ENCODE peak calls at places on chromosomes 5 and 9, in five cellular contexts. One of them, this sample, is unnamed.

GRCh38 chr5:37495210-37495609 is 116.1 kb downstream of the WDR70 start:
- DNase-seq in trophoblast cell: no peak
- DNase-seq in neuronal stem cell: no peak
- DNase-seq in H9: no peak
- DNase-seq in H1: no peak
- DNase-seq in this sample: peak

GRCh38 chr9:76441551-76442322 is 17.2 kb upstream of the GCNT1 start:
- DNase-seq in H9: no peak
- DNase-seq in H1: no peak
- DNase-seq in trophoblast cell: no peak
- DNase-seq in neuronal stem cell: no peak
- DNase-seq in this sample: peak

GRCh38 chr5:72065751-72066255 is 41.5 kb upstream of the MAP1B start:
- DNase-seq in trophoblast cell: no peak
- DNase-seq in H9: peak
- DNase-seq in H1: peak
- DNase-seq in neuronal stem cell: peak
- DNase-seq in this sample: peak

GRCh38 chr5:125175348-125176004 is 429.0 kb upstream of the ZNF608 start:
- DNase-seq in neuronal stem cell: no peak
- DNase-seq in H1: no peak
- DNase-seq in trophoblast cell: no peak
- DNase-seq in H9: no peak
- DNase-seq in this sample: no peak

GRCh38 chr5:31270396-31270795 is 76.9 kb downstream of the CDH6 start:
- DNase-seq in neuronal stem cell: peak
- DNase-seq in H9: no peak
- DNase-seq in trophoblast cell: no peak
- DNase-seq in H1: no peak
- DNase-seq in this sample: no peak

GRCh38 chr5:98923961-98924360 is 4.8 kb downstream of the CHD1 start:
- DNase-seq in neuronal stem cell: no peak
- DNase-seq in H1: no peak
- DNase-seq in H9: no peak
- DNase-seq in trophoblast cell: no peak
- DNase-seq in this sample: no peak

GRCh38 chr9:136445799-136446198 is 6.2 kb upstream of the INPP5E start:
- DNase-seq in trophoblast cell: no peak
- DNase-seq in H9: no peak
- DNase-seq in neuronal stem cell: no peak
- DNase-seq in H1: no peak
- DNase-seq in this sample: no peak

GRCh38 chr9:135468866-135469521 is 10.6 kb upstream of the PPP1R26 start:
- DNase-seq in trophoblast cell: no peak
- DNase-seq in neuronal stem cell: no peak
- DNase-seq in H1: no peak
- DNase-seq in H9: no peak
- DNase-seq in this sample: peak

GRCh38 chr9:99722852-99723251 is 98.8 kb upstream of the NR4A3 start:
- DNase-seq in neuronal stem cell: no peak
- DNase-seq in H1: no peak
- DNase-seq in trophoblast cell: no peak
- DNase-seq in H9: no peak
- DNase-seq in this sample: no peak

GRCh38 chr9:74496819-74497749 is at the start of gene RORB:
- DNase-seq in H9: peak
- DNase-seq in trophoblast cell: peak
- DNase-seq in neuronal stem cell: peak
- DNase-seq in H1: no peak
- DNase-seq in this sample: peak

GRCh38 chr5:148966348-148966747 is 96.5 kb downstream of the SH3TC2 start:
- DNase-seq in trophoblast cell: peak
- DNase-seq in neuronal stem cell: no peak
- DNase-seq in H9: no peak
- DNase-seq in H1: no peak
- DNase-seq in this sample: no peak

GRCh38 chr5:32168460-32169033 is 5.6 kb downstream of the GOLPH3 start:
- DNase-seq in H1: no peak
- DNase-seq in neuronal stem cell: no peak
- DNase-seq in trophoblast cell: no peak
- DNase-seq in H9: no peak
- DNase-seq in this sample: no peak

GRCh38 chr5:10562202-10563131 is 1.4 kb upstream of the ANKRD33B start:
- DNase-seq in trophoblast cell: no peak
- DNase-seq in H1: no peak
- DNase-seq in neuronal stem cell: no peak
- DNase-seq in H9: no peak
- DNase-seq in this sample: peak

GRCh38 chr5:154850255-154851062 is at the start of gene FAXDC2:
- DNase-seq in trophoblast cell: no peak
- DNase-seq in neuronal stem cell: peak
- DNase-seq in H9: peak
- DNase-seq in H1: no peak
- DNase-seq in this sample: peak

GRCh38 chr9:126117631-126118030 is 209.0 kb upstream of the MVB12B start:
- DNase-seq in neuronal stem cell: no peak
- DNase-seq in H9: peak
- DNase-seq in H1: no peak
- DNase-seq in trophoblast cell: no peak
- DNase-seq in this sample: no peak

GRCh38 chr5:93583799-93584530 is 943 bp downstream of the NR2F1 start:
- DNase-seq in trophoblast cell: peak
- DNase-seq in H1: no peak
- DNase-seq in H9: no peak
- DNase-seq in neuronal stem cell: no peak
- DNase-seq in this sample: peak

GRCh38 chr9:129665008-129665771 is at the start of gene PRRX2:
- DNase-seq in neuronal stem cell: peak
- DNase-seq in trophoblast cell: no peak
- DNase-seq in H1: no peak
- DNase-seq in H9: no peak
- DNase-seq in this sample: peak
- H3K4me2 ChIP-seq in neuronal stem cell: peak
- H3K4me2 ChIP-seq in trophoblast cell: peak
- H3K4me2 ChIP-seq in H1: peak
- H3K4me2 ChIP-seq in H9: peak
- H3K4me2 ChIP-seq in this sample: peak

DNA sequence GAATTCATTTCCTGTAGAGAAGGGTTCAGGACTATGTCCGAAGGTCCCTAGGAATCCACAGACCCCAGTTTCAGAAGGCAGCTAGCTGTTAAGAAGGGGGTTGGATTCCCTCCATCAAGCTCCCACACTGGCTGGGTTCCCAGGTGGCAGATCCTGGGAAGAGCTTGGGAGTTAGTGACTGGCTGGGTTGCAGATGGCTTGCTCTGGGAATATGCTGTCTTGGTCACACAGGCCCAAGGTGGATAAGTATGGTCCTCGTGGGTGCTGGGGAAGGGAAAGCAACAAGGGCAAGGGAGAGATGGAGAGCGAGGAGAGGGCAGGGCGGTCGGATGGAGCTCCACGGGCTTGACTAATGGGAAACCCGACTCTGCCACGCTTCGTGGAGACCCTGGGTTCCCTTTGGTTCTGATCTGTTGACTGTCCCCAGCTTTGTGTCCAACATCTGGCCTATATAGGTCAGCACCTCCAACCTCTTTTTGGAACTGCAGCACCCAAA is 17.4 kb downstream of the SH3PXD2B start:
- DNase-seq in H9: no peak
- DNase-seq in H1: no peak
- DNase-seq in neuronal stem cell: no peak
- DNase-seq in trophoblast cell: no peak
- DNase-seq in this sample: no peak
- H2BK12ac ChIP-seq in H9: no peak
- H2BK12ac ChIP-seq in H1: no peak
- H2BK12ac ChIP-seq in neuronal stem cell: no peak
- H2BK12ac ChIP-seq in trophoblast cell: no peak
- H2BK12ac ChIP-seq in this sample: peak

DNA sequence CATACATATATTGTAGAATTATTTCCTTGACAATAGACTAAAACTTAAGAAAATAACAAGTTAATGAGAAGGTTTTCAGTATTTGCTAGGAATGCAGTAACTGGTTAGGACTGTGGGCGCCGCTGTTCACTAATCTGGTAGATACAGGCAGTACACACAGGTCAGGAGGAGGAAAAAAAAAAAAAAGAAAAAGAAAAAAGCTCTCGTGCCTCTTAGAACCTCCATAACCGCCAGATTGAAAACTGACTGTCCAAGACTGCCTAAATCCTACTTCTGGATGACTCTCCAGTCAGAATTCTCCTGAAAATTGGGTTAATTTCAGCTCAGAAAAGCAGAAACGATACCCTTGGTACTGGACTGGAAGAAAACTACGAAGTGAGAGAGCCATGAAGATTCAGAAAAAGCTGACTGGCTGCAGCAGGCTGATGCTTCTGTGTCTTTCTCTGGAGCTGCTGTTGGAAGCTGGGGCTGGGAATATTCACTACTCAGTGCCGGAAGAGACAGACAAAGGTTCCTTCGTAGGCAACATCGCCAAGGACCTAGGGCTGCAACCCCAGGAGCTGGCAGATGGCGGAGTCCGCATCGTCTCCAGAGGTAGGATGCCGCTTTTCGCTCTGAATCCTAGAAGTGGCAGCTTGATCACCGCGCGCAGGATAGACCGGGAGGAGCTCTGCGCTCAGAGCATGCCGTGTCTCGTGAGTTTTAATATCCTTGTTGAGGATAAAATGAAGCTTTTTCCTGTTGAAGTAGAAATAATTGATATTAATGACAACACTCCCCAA is at the start of gene PCDHGA1:
- DNase-seq in trophoblast cell: no peak
- DNase-seq in H1: no peak
- DNase-seq in H9: no peak
- DNase-seq in neuronal stem cell: no peak
- DNase-seq in this sample: no peak
- H3K4me2 ChIP-seq in trophoblast cell: no peak
- H3K4me2 ChIP-seq in H1: no peak
- H3K4me2 ChIP-seq in H9: no peak
- H3K4me2 ChIP-seq in neuronal stem cell: no peak
- H3K4me2 ChIP-seq in this sample: no peak

GRCh38 chr5:141420855-141421488 is at the start of gene PCDHGA11:
- DNase-seq in H1: no peak
- DNase-seq in neuronal stem cell: no peak
- DNase-seq in trophoblast cell: peak
- DNase-seq in H9: peak
- DNase-seq in this sample: peak
- H2BK12ac ChIP-seq in H1: no peak
- H2BK12ac ChIP-seq in neuronal stem cell: no peak
- H2BK12ac ChIP-seq in trophoblast cell: no peak
- H2BK12ac ChIP-seq in H9: no peak
- H2BK12ac ChIP-seq in this sample: no peak

DNA sequence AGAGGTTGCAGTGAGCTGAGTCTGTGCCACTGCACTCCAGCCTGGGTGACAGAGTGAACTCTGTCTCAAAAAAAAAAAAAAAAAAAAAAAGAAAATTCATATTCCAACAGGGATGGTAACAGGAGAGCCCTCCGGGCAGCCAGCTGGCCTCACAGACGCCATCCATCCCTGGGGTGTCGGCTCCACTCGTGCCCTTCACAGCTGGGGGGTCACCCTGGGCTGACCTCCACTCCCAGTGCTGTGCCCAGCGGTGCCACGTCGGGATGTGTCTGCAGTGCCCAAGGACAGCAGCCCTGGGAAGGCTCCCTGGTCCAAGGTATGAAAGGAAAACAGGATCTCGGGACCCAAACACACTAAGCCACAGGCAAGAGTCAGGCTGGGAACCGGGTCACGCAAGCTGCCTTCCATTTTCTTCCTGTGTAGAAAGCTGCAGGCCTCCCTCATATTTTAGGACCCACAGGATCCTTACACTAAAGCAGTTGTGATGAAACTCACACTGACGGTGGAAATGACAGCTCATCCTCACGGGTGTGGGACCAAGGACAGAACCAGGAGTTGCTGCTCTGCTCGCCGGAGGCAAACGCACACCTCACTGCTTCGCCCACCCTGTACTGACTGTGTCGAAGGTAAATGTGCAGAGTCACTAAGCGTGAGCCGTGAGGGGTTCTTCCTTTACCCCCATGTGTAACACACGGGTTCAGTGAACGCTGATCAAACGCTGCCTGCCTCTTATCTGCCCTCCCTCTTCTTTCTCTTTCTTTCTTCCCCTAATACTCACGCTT is 5.3 kb downstream of the SLC12A7 start:
- DNase-seq in H1: no peak
- DNase-seq in H9: no peak
- DNase-seq in trophoblast cell: no peak
- DNase-seq in neuronal stem cell: no peak
- DNase-seq in this sample: no peak
- H3K4me2 ChIP-seq in H1: peak
- H3K4me2 ChIP-seq in H9: no peak
- H3K4me2 ChIP-seq in trophoblast cell: no peak
- H3K4me2 ChIP-seq in neuronal stem cell: no peak
- H3K4me2 ChIP-seq in this sample: no peak

GRCh38 chr9:93107151-93107824 is 11.3 kb downstream of the CARD19 start:
- DNase-seq in trophoblast cell: no peak
- DNase-seq in H1: no peak
- DNase-seq in H9: no peak
- DNase-seq in neuronal stem cell: no peak
- DNase-seq in this sample: no peak

GRCh38 chr9:93110400-93110855 is 14.4 kb downstream of the CARD19 start:
- DNase-seq in H9: no peak
- DNase-seq in neuronal stem cell: no peak
- DNase-seq in H1: no peak
- DNase-seq in trophoblast cell: no peak
- DNase-seq in this sample: no peak

GRCh38 chr9:93105620-93106019 is 9.6 kb downstream of the CARD19 start:
- DNase-seq in H1: no peak
- DNase-seq in H9: no peak
- DNase-seq in neuronal stem cell: no peak
- DNase-seq in trophoblast cell: no peak
- DNase-seq in this sample: no peak

GRCh38 chr9:93108301-93109041 is 12.5 kb downstream of the CARD19 start:
- DNase-seq in trophoblast cell: no peak
- DNase-seq in H9: no peak
- DNase-seq in neuronal stem cell: no peak
- DNase-seq in H1: no peak
- DNase-seq in this sample: no peak

GRCh38 chr9:93107825-93108161 is 11.8 kb downstream of the CARD19 start:
- DNase-seq in H9: no peak
- DNase-seq in H1: no peak
- DNase-seq in trophoblast cell: no peak
- DNase-seq in neuronal stem cell: no peak
- DNase-seq in this sample: no peak
- H2BK12ac ChIP-seq in H9: no peak
- H2BK12ac ChIP-seq in H1: no peak
- H2BK12ac ChIP-seq in trophoblast cell: no peak
- H2BK12ac ChIP-seq in neuronal stem cell: no peak
- H2BK12ac ChIP-seq in this sample: no peak

DNA sequence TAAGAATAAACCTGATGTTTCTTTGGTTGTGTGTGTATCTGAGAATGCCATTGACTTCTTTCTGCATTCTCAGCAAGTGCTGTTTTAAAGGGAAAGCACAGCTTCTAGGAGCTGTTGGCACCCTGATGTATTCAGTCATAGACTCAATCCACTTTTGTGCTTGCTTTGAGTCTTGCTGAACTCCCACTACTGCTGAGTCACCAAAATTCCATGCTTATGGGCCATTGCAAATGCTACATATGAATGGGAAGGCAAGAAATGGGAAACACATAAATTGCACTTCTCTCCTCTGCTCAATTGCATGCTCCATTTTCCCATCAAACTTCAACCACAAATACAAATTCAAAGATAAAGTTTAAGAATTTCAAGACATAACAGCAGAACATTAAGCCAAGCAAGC is 9.8 kb upstream of the FTMT start:
- DNase-seq in neuronal stem cell: no peak
- DNase-seq in H1: no peak
- DNase-seq in trophoblast cell: no peak
- DNase-seq in H9: no peak
- DNase-seq in this sample: no peak
- H3K4me2 ChIP-seq in neuronal stem cell: no peak
- H3K4me2 ChIP-seq in H1: no peak
- H3K4me2 ChIP-seq in trophoblast cell: no peak
- H3K4me2 ChIP-seq in H9: no peak
- H3K4me2 ChIP-seq in this sample: no peak

This sample was measured in mesenchymal stem cell.